ENCODE peak calls at places on chromosomes 3 and 15, in five cellular contexts. I is WTC11, P is NCI-H2029, E is Calu3, A is ELR. K is an unnamed sample.

GRCh38 chr3:111750278-111750884 is 108.7 kb upstream of the PHLDB2 start:
- DNase-seq in P (no peak), A (no peak), I (no peak), E (no peak), K (peak)

GRCh38 chr15:80948651-80949292 is 40.8 kb downstream of the MESD start:
- DNase-seq in A (no peak), I (no peak), E (no peak), P (no peak), K (no peak)

GRCh38 chr3:187746479-187747335 is 1.4 kb upstream of the BCL6 start:
- DNase-seq in A (peak), P (no peak), E (no peak), I (no peak), K (no peak)

GRCh38 chr15:66748320-66748779 is 46.3 kb downstream of the SMAD6 start:
- DNase-seq in A (peak), I (no peak), E (no peak), P (no peak), K (no peak)

GRCh38 chr3:171850968-171851600 is 7.9 kb downstream of the TMEM212 start:
- DNase-seq in A (no peak), P (no peak), I (no peak), E (no peak), K (no peak)

GRCh38 chr15:85532689-85533088 is 152.3 kb downstream of the AKAP13 start:
- DNase-seq in I (no peak), A (no peak), P (no peak), E (no peak), K (no peak)

GRCh38 chr3:11567516-11568467 is 75.9 kb downstream of the VGLL4 start:
- DNase-seq in A (peak), I (no peak), P (no peak), E (peak), K (peak)

GRCh38 chr15:69522361-69522760 is 69.7 kb downstream of the RPLP1 start:
- DNase-seq in P (no peak), I (no peak), A (no peak), E (peak), K (peak)

GRCh38 chr3:86951343-86951742 is 39.6 kb downstream of the VGLL3 start:
- DNase-seq in I (no peak), A (peak), P (no peak), E (no peak), K (peak)

GRCh38 chr3:14143271-14143605 is 18.4 kb downstream of the TMEM43 start:
- DNase-seq in P (no peak), E (no peak), A (peak), I (no peak), K (no peak)

GRCh38 chr3:55402886-55403605 is 84.1 kb downstream of the WNT5A start:
- DNase-seq in A (peak), E (no peak), P (no peak), I (no peak), K (peak)

GRCh38 chr3:138941259-138941885 is 5.6 kb downstream of the FOXL2 start:
- DNase-seq in E (peak), P (no peak), A (peak), I (peak), K (no peak)

GRCh38 chr15:76060098-76060989 is 559 bp downstream of the TMEM266 start:
- DNase-seq in P (no peak), A (no peak), I (no peak), E (no peak), K (no peak)

GRCh38 chr3:39718674-39719595 is 90.5 kb upstream of the MYRIP start:
- DNase-seq in E (no peak), A (peak), I (no peak), P (no peak), K (peak)

GRCh38 chr3:198113219-198114053 is 153.4 kb downstream of the LMLN start:
- DNase-seq in A (no peak), E (no peak), P (no peak), I (peak), K (no peak)

GRCh38 chr3:158486200-158486599 is 84.8 kb upstream of the MLF1 start:
- DNase-seq in E (no peak), P (no peak), I (no peak), A (no peak), K (peak)

GRCh38 chr3:125684199-125684598 is 88.9 kb upstream of the OSBPL11 start:
- DNase-seq in I (peak), A (peak), E (no peak), P (no peak), K (no peak)

GRCh38 chr3:188497021-188497420 is 343.1 kb downstream of the LPP start:
- DNase-seq in P (no peak), E (no peak), A (peak), I (no peak), K (no peak)

GRCh38 chr3:33597257-33597689 is 120.8 kb downstream of the CLASP2 start:
- DNase-seq in I (no peak), P (no peak), A (no peak), E (no peak), K (no peak)

GRCh38 chr3:141452045-141452444 is 34.8 kb upstream of the RASA2 start:
- DNase-seq in E (peak), I (no peak), A (peak), P (peak), K (peak)

GRCh38 chr3:172617013-172617706 is 93.7 kb downstream of the NCEH1 start:
- DNase-seq in P (no peak), I (no peak), E (no peak), A (no peak), K (no peak)

GRCh38 chr3:120093119-120093922 is 926 bp downstream of the GSK3B start:
- DNase-seq in E (peak), I (no peak), A (peak), P (no peak), K (peak)

GRCh38 chr3:70090322-70090913 is 90.9 kb downstream of the SAMMSON start:
- DNase-seq in E (peak), I (no peak), A (peak), P (no peak), K (peak)

GRCh38 chr15:42194502-42194901 is 13.6 kb downstream of the VPS39 start:
- DNase-seq in I (no peak), P (peak), A (peak), E (no peak), K (peak)

GRCh38 chr3:42970976-42971772 is 7.9 kb upstream of the GASK1A start:
- DNase-seq in A (no peak), E (no peak), I (no peak), P (no peak), K (no peak)

GRCh38 chr3:117122609-117123008 is 413.0 kb downstream of the TUSC7 start:
- DNase-seq in A (no peak), P (no peak), I (no peak), E (no peak), K (no peak)

GRCh38 chr3:104596551-104596950 is 770.2 kb upstream of the ALCAM start:
- DNase-seq in P (peak), E (peak), I (no peak), A (peak), K (peak)

GRCh38 chr3:13314877-13315276 is 105.2 kb downstream of the NUP210 start:
- DNase-seq in E (no peak), A (no peak), P (no peak), I (no peak), K (no peak)

GRCh38 chr15:36953346-36953745 is 147.0 kb downstream of the MEIS2 start:
- DNase-seq in E (no peak), I (no peak), P (no peak), A (no peak), K (no peak)